ENCODE peak calls at places on chromosomes 5 and 9, in ten cellular contexts. C is fibroblast of the aortic adventitia; I is CD8-positive, alpha-beta T cell; B is B cell; T is GM06990; F is prostate gland; A is heart right ventricle; W is fibroblast of pulmonary artery; V is stomach; E is body of pancreas. H is an unnamed sample.

GRCh38 chr5:66143473-66144073 is 527 bp upstream of the SREK1 start:
- DNase-seq in A (no peak), E (no peak), F (no peak), B (no peak), C (no peak), I (no peak), W (no peak), V (no peak), T (no peak), H (no peak)

GRCh38 chr9:106616026-106616425 is 246.9 kb upstream of the ZNF462 start:
- DNase-seq in T (no peak), F (no peak), V (no peak), W (no peak), A (no peak), E (no peak), C (no peak), I (no peak), B (no peak), H (no peak)

GRCh38 chr9:32278991-32279390 is 105.5 kb upstream of the ACO1 start:
- DNase-seq in W (no peak), B (no peak), A (no peak), C (no peak), T (no peak), V (no peak), F (no peak), E (no peak), I (no peak), H (no peak)

GRCh38 chr5:318931-319601 is 2.4 kb upstream of the AHRR start:
- DNase-seq in I (no peak), T (no peak), W (no peak), A (no peak), B (no peak), E (no peak), C (no peak), V (no peak), F (no peak), H (no peak)

GRCh38 chr5:52024363-52024762 is 641.1 kb downstream of the ISL1 start:
- DNase-seq in W (no peak), V (no peak), F (no peak), A (no peak), E (no peak), T (no peak), B (no peak), I (no peak), C (no peak), H (no peak)

GRCh38 chr9:94915476-94916450 is 189.3 kb downstream of the AOPEP start:
- DNase-seq in E (no peak), V (no peak), F (no peak), T (no peak), A (peak), C (no peak), B (no peak), W (no peak), I (no peak), H (no peak)

GRCh38 chr9:38064842-38065368 is 4.1 kb downstream of the SHB start:
- DNase-seq in E (no peak), B (no peak), T (no peak), W (no peak), F (no peak), A (no peak), I (no peak), C (no peak), V (no peak), H (no peak)

GRCh38 chr5:44845777-44846176 is 37.0 kb downstream of the MRPS30 start:
- DNase-seq in B (no peak), C (no peak), A (no peak), W (no peak), V (no peak), I (no peak), F (no peak), E (no peak), T (no peak), H (no peak)

GRCh38 chr5:144504929-144505578 is 334.4 kb downstream of the KCTD16 start:
- DNase-seq in B (no peak), E (peak), I (no peak), C (no peak), A (no peak), V (no peak), W (no peak), T (no peak), F (no peak), H (no peak)

GRCh38 chr5:149932445-149933350 is 11.9 kb downstream of the PDE6A start:
- DNase-seq in A (no peak), C (no peak), W (peak), I (no peak), V (peak), T (no peak), E (peak), B (no peak), F (no peak), H (peak)

DNA sequence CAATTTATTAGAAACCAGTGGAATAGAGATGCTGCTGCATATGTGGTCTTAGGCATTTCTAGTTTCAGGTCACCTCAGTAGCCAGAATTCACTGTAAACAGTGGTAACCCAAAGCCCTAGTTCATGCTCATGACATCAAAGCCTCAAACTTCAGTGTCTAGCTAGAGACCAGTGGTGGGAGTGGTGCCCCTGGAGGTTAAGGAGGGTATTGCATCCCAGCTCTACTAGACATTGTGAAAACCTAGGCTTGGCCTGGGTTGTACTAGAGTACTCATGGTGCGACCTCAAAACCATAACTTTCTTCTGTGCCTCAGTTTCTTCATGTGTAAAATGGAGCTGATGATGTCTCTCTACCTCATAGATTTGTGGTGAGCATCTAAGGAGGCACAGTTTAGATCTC is 18.8 kb downstream of the COL5A1 start:
- DNase-seq in C (no peak), W (peak), T (no peak), E (no peak), I (no peak), A (no peak), V (no peak), B (no peak), F (no peak), H (no peak)
- TF ChIP-seq CTCF in C (peak), W (peak), T (peak), E (no peak), I (no peak), A (peak), V (no peak), B (peak), F (peak), H (peak)

GRCh38 chr5:181189962-181190710 is 14.9 kb downstream of the TRIM7 start:
- DNase-seq in I (no peak), A (no peak), T (peak), W (no peak), E (peak), C (no peak), F (no peak), V (peak), B (no peak), H (no peak)

GRCh38 chr5:181192337-181193046 is 12.5 kb downstream of the TRIM7 start:
- DNase-seq in E (no peak), I (no peak), A (no peak), C (no peak), T (no peak), W (no peak), B (no peak), V (no peak), F (no peak), H (peak)

GRCh38 chr5:181191526-181192336 is 13.3 kb downstream of the TRIM7 start:
- DNase-seq in B (peak), E (peak), C (peak), I (peak), W (peak), A (peak), F (peak), V (peak), T (peak), H (peak)

GRCh38 chr5:181189363-181189961 is 15.5 kb downstream of the TRIM7 start:
- DNase-seq in T (no peak), C (peak), A (no peak), B (no peak), E (peak), V (no peak), F (no peak), W (peak), I (no peak), H (peak)

DNA sequence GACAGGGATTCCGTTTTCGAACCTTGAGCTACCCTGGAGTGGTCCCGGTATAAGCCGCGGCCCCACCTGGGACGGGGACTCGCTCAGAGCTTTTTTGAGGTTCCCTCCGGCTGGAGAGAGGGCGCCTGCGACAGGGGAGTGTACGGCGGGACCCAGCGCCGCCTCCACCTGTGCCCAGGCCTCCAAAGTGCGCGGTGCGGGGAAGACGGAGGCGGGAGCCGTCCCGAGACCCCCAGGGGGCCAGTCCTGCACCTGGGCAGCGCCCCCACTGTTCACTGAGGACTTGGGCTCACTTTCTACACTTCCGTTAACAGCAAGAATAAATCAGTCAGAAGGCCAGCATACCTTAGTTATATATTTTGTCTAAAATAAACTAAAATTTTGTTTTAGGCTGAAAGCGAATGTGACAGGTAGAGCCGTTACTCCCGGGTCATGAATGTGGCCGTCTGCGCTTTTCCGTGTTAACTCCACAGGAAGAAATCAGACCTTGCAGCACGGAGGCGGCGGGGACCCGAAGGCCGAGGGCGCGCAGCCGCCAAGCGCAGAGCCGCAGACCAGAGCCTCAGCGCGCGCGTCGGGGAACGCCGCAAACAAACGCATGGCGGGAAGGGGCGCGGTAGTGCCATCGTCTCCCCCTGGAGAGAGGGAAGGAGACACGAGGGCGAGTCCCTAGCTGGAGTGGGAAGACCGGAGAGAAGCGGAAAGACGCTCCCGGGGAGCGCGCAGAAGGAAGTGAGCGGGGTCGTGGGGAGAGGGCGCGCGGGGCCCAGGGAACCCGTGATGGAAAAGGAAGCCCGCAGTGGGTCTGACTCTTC is 14.1 kb downstream of the TRIM7 start:
- DNase-seq in I (no peak), T (peak), C (peak), E (peak), F (no peak), V (peak), A (peak), W (peak), B (no peak), H (peak)
- TF ChIP-seq CTCF in I (peak), T (peak), C (no peak), E (peak), F (no peak), V (no peak), A (peak), W (peak), B (peak), H (peak)

DNA sequence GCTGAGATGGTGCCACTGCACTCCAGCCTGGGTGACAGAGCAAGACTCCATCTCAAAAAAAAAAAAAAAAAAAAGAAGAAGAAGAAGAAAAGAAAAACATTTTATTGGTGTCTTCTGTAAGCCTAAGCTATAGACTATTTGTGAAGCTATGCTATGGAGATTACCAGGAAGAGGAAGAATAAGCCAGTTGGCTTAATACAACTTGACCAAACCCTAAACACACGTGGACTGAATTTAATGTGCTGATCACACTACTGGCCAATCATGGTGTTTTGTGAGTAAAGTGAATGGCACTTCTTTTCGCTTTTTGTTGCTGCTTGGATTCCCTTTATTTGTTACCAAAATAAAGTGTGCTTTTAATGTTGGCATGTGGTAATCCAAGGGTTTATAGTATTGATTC is 49.9 kb downstream of the GGTA1 start:
- DNase-seq in A (no peak), W (no peak), C (no peak), T (no peak), F (no peak), B (no peak), E (no peak), V (no peak), I (no peak), H (no peak)
- TF ChIP-seq CTCF in A (no peak), W (no peak), C (no peak), T (no peak), F (no peak), B (no peak), E (no peak), V (no peak), I (no peak), H (no peak)

DNA sequence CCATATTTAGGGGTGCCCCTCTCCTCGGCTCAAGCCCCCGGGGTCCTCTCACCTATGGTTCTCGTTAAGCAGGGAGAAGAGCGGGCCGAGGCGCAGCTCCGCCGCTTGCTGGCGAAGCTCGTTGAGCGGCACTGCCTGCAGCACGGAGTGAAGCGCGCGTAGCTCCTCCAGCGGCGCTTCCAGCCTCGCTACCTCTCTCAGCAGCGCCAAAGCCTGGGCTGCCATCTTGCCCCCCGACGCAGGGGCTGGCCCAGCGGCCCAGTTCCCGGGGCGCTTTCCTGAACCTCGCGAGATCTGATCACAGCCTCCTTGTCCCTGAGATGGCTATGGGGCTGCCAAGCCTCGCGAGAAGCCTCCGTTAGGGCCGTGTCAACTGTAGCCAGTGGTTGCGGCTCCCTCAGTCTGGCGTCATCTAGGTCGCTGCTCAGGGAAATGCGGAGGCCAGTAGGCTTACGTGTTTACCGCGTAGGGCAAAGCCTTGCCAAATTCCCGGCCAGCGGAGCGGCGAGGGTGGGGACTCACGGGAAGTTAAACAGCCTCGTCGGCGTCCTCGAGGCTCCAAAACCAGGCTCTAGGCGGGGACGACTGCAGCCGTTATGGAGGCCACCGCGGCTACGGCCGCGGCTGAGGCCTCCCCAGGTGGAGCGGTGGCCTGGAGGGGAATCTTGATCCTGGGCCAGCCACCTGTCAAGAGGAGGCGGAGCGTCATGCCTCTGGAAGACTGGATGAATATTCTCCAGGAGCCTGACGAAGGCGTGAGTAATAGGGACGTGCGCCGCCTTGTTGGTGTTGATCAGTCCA is at the start of gene PSMD5:
- DNase-seq in C (peak), B (peak), F (peak), W (peak), I (peak), V (peak), A (peak), E (peak), T (peak), H (peak)
- TF ChIP-seq CTCF in C (no peak), B (no peak), F (no peak), W (no peak), I (no peak), V (no peak), A (peak), E (no peak), T (peak), H (no peak)

GRCh38 chr5:58188287-58188651 is 271.6 kb downstream of the PLK2 start:
- DNase-seq in T (no peak), A (no peak), W (peak), E (no peak), F (no peak), I (no peak), B (no peak), V (no peak), C (peak), H (peak)
- TF ChIP-seq CTCF in T (no peak), A (peak), W (no peak), E (no peak), F (no peak), I (no peak), B (no peak), V (no peak), C (peak), H (no peak)

H was measured in cardiac fibroblast.